ENCODE peak calls at places on chromosomes 2 and 18, in six cellular contexts. H is ovary, Q is sigmoid colon, B is neural progenitor cell, S is heart right ventricle, G is MM.1S. E is an unnamed sample.
A peak's percentile ranks its signal among the peaks of the same experiment; 100 is the strongest.

GRCh38 chr2:79750321-79750720 is 237.5 kb downstream of the CTNNA2 start:
- DNase-seq in H (no peak), Q (no peak), B (no peak), S (no peak), G (no peak), E (no peak)

GRCh38 chr18:55534547-55534946 is 53.4 kb downstream of the TCF4 start:
- DNase-seq in H (no peak), Q (no peak), B (no peak), S (no peak), G (peak; percentile 80), E (no peak)

GRCh38 chr2:96843538-96844268 is at the start of gene ANKRD23:
- DNase-seq in H (no peak), Q (no peak), B (no peak), S (no peak), G (no peak), E (no peak)

GRCh38 chr18:46555724-46556123 is 101.3 kb downstream of the LOXHD1 start:
- DNase-seq in H (no peak), Q (no peak), B (peak; percentile 69), S (peak; percentile 11), G (peak; percentile 60), E (no peak)

GRCh38 chr2:60641866-60642788 is 88.7 kb upstream of the BCL11A start:
- DNase-seq in H (no peak), Q (no peak), B (peak; percentile 83), S (no peak), G (peak; percentile 44), E (no peak)

GRCh38 chr2:239561448-239562001 is 160.7 kb upstream of the HDAC4 start:
- DNase-seq in H (peak; percentile 53), Q (peak; percentile 88), B (no peak), S (no peak), G (no peak), E (no peak)

GRCh38 chr2:66236067-66236705 is 198.7 kb upstream of the MEIS1 start:
- DNase-seq in H (no peak), Q (peak; percentile 78), B (no peak), S (peak; percentile 15), G (no peak), E (no peak)

GRCh38 chr2:75705921-75706320 is 4.8 kb downstream of the GCFC2 start:
- DNase-seq in H (no peak), Q (no peak), B (no peak), S (no peak), G (no peak), E (no peak)

GRCh38 chr2:59528525-59528924 is 1024.9 kb downstream of the BCL11A start:
- DNase-seq in H (no peak), Q (no peak), B (no peak), S (no peak), G (no peak), E (no peak)

GRCh38 chr2:223549215-223549614 is 52.9 kb downstream of the SCG2 start:
- DNase-seq in H (no peak), Q (no peak), B (no peak), S (no peak), G (no peak), E (no peak)

GRCh38 chr18:69659142-69659651 is 258.5 kb downstream of the DOK6 start:
- DNase-seq in H (no peak), Q (no peak), B (no peak), S (no peak), G (no peak), E (no peak)

GRCh38 chr2:211035548-211036185 is 479.3 kb downstream of the CPS1 start:
- DNase-seq in H (no peak), Q (no peak), B (peak; percentile 53), S (peak; percentile 5), G (peak; percentile 48), E (no peak)

GRCh38 chr2:30293303-30293912 is 62.1 kb downstream of the LBH start:
- DNase-seq in H (no peak), Q (no peak), B (no peak), S (no peak), G (no peak), E (peak; percentile 46)

GRCh38 chr2:239278361-239278760 is 122.5 kb downstream of the HDAC4 start:
- DNase-seq in H (no peak), Q (no peak), B (no peak), S (no peak), G (no peak), E (peak; percentile 11)

GRCh38 chr18:48592540-48592939 is 53.7 kb downstream of the CTIF start:
- DNase-seq in H (no peak), Q (no peak), B (peak; percentile 84), S (no peak), G (no peak), E (no peak)

GRCh38 chr2:108945969-108946368 is 43.1 kb downstream of the EDAR start:
- DNase-seq in H (no peak), Q (no peak), B (no peak), S (peak; percentile 80), G (no peak), E (no peak)

GRCh38 chr2:148817210-148817708 is 57.8 kb upstream of the KIF5C start:
- DNase-seq in H (no peak), Q (no peak), B (peak; percentile 20), S (peak; percentile 54), G (no peak), E (peak; percentile 20)

GRCh38 chr2:42841344-42841743 is 49.0 kb upstream of the HAAO start:
- DNase-seq in H (peak; percentile 29), Q (no peak), B (no peak), S (no peak), G (no peak), E (peak; percentile 13)

GRCh38 chr2:42843131-42843530 is 50.7 kb upstream of the HAAO start:
- DNase-seq in H (peak; percentile 24), Q (no peak), B (no peak), S (no peak), G (no peak), E (peak; percentile 14)

GRCh38 chr2:42842418-42842817 is 50.0 kb upstream of the HAAO start:
- DNase-seq in H (peak; percentile 12), Q (no peak), B (no peak), S (no peak), G (no peak), E (peak; percentile 27)

GRCh38 chr2:42840141-42840540 is 47.8 kb upstream of the HAAO start:
- DNase-seq in H (peak; percentile 15), Q (no peak), B (no peak), S (no peak), G (no peak), E (peak; percentile 16)

GRCh38 chr2:42840760-42841159 is 48.4 kb upstream of the HAAO start:
- DNase-seq in H (peak; percentile 19), Q (no peak), B (no peak), S (no peak), G (no peak), E (peak; percentile 15)
- TF ChIP-seq CTCF in H (no peak), Q (no peak), B (no peak), S (no peak), G (no peak), E (no peak)

GRCh38 chr2:85613717-85614515 is 2.0 kb upstream of the C2orf68 start:
- DNase-seq in H (no peak), Q (no peak), B (no peak), S (no peak), G (no peak), E (no peak)
- H3K4me1 ChIP-seq in H (peaks cover 2% of the 10 kb centered on the region), Q (peaks cover 34% of the 10 kb centered on the region), B (peaks cover 10% of the 10 kb centered on the region), S (peaks cover 29% of the 10 kb centered on the region), G (peaks cover 8% of the 10 kb centered on the region), E (peaks cover 11% of the 10 kb centered on the region)

GRCh38 chr2:953975-954686 is 3.5 kb downstream of the SNTG2 start:
- DNase-seq in H (no peak), Q (no peak), B (no peak), S (no peak), G (no peak), E (no peak)
- TF ChIP-seq CTCF in H (no peak), Q (no peak), B (no peak), S (peak; percentile 48), G (no peak), E (no peak)

DNA sequence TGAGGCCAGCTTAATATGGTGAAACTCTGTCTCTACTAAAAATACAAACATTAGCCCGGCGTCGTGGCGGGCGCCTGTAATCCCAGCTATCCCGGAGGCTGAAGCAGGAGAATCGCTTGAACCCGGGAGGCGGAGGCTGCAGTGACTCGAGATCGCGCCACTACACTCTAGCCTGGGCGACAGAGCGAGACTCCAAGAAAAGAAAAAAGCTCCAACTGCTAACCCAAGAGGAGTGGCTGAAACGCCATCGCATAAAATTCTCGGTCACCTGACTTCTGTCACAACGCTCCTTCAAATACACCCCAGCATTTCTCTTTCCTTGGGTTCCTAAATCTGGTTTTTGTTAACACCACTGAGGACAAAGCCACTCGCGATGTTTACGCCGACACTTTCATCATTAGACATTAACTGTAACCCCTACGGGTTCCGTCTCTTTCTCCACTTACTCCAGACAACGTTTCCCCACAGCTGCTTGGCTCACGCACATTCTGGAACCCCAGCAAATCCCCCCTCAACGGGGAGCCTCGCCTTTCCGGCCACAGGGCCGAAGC is 728 bp downstream of the CLK1 start:
- DNase-seq in H (no peak), Q (no peak), B (peak; percentile 25), S (peak; percentile 16), G (no peak), E (no peak)
- H3K4me1 ChIP-seq in H (peaks cover 12% of the 10 kb centered on the region), Q (peaks cover 28% of the 10 kb centered on the region), B (peaks cover 19% of the 10 kb centered on the region), S (peaks cover 38% of the 10 kb centered on the region), G (peaks cover 16% of the 10 kb centered on the region), E (peaks cover 9% of the 10 kb centered on the region)

DNA sequence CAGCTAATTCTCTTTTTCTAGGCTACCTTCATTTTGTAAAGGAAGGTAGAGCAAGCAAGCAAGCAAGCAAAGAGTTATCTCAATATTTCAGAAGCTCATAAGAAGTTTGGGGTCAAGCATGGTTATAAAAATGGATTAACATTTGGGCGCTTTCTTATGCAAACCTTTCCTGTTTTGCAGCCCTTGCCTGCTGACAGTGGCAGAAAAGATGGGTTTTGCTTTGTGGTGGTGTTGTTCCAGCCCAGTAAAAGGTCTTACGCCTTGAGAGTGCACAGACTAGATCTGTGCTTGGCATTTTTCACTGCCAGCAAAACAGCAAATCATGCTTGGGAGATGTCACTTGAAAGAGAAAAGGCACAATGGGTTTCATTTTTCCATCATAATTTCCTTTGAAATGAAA is 1320.6 kb upstream of the CELF4 start:
- DNase-seq in H (no peak), Q (no peak), B (no peak), S (no peak), G (no peak), E (no peak)
- TF ChIP-seq CTCF in H (no peak), Q (no peak), B (no peak), S (no peak), G (no peak), E (no peak)

DNA sequence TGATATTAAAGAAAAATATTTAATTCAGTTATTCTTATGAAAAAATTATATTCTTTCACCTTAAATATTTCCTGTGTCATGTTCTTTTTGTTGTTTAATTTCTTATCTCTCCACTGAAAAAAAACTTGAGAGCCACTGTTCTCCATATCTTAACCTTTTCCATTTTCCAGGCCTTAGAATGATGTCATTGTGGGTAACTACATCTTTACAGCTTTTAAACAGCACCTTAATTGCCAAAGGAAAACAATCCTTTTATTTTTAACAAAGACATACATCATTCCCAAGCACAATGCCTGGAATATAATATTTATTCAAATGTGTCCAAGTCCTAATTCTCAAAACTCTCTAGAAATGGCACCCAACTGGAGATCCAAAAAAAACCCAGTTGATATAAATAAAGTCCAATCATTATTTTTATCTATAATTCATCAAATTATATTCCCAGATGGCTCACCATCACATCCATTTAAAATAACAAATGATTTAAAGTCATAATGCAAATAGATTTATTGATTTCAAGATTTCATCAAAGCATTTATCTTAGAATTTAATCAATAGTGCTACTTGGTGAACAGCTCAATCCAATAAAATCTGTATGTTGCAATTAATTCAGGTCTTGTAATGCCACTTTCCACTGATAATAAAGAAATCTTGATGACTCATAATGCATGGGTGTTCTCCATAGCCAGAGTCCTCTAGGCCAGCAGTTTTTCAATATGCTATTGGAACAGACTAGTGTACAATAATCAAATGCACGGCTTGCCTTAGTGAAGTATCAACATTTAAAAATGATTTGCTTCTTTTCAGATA is 107.1 kb upstream of the MAPRE2 start:
- DNase-seq in H (no peak), Q (no peak), B (no peak), S (no peak), G (no peak), E (no peak)
- H3K4me1 ChIP-seq in H (no peaks in the 10 kb centered on the region), Q (no peaks in the 10 kb centered on the region), B (no peaks in the 10 kb centered on the region), S (no peaks in the 10 kb centered on the region), G (no peaks in the 10 kb centered on the region), E (no peaks in the 10 kb centered on the region)